ENCODE peak calls at places on chromosomes 12 and 14, in six cellular contexts. U is neural crest cell, A is mesothelial cell of epicardium, E is M059J, R is nephron progenitor cell, G is cerebellar cortex. O is an unnamed sample.

GRCh38 chr14:92973265-92973797 is 50.4 kb downstream of the CHGA start:
- DNase-seq in U (peak; percentile 71), A (no peak), R (peak; percentile 67), E (peak; percentile 64), G (peak; percentile 47), O (peak; percentile 68)

GRCh38 chr14:50023671-50024490 is 92.5 kb downstream of the VCPKMT start:
- DNase-seq in R (no peak), G (no peak), E (peak; percentile 94), U (no peak), A (no peak), O (no peak)

GRCh38 chr12:89344043-89344861 is 8.0 kb downstream of the DUSP6 start:
- DNase-seq in E (no peak), G (no peak), A (no peak), R (no peak), U (no peak), O (no peak)

GRCh38 chr14:41718477-41719166 is 111.9 kb downstream of the LRFN5 start:
- DNase-seq in G (no peak), E (no peak), A (no peak), U (no peak), R (no peak), O (peak; percentile 64)

GRCh38 chr12:100745378-100746071 is 49.1 kb upstream of the ANO4 start:
- DNase-seq in G (no peak), R (no peak), A (no peak), U (no peak), E (no peak), O (no peak)

GRCh38 chr14:91258021-91258618 is 13.6 kb upstream of the GPR68 start:
- DNase-seq in G (no peak), A (no peak), U (no peak), R (no peak), E (no peak), O (no peak)

GRCh38 chr12:116159175-116159574 is 118.3 kb downstream of the MED13L start:
- DNase-seq in G (peak; percentile 80), R (no peak), U (no peak), E (peak; percentile 57), A (no peak), O (no peak)

GRCh38 chr12:26116829-26117228 is 8.0 kb downstream of the BHLHE41 start:
- DNase-seq in A (no peak), G (no peak), U (no peak), R (no peak), E (peak; percentile 21), O (no peak)

GRCh38 chr14:68824207-68824516 is 31.3 kb upstream of the ZFP36L1 start:
- DNase-seq in E (no peak), G (no peak), R (no peak), A (no peak), U (no peak), O (no peak)

GRCh38 chr14:78835052-78835451 is 664.9 kb downstream of the NRXN3 start:
- DNase-seq in U (no peak), A (no peak), G (no peak), R (no peak), E (no peak), O (peak; percentile 91)